ENCODE peak calls at places on chromosomes 3 and 15, in four cellular contexts. T, L, A and E are unnamed samples.

GRCh38 chr3:42652611-42653302 is 740 bp upstream of the ZBTB47 start:
- DNase-seq in T (peak), L (peak), A (peak), E (peak)

GRCh38 chr3:164845739-164846138 is 232.6 kb downstream of the SI start:
- DNase-seq in T (no peak), L (no peak), A (no peak), E (no peak)

GRCh38 chr15:99085413-99086326 is 19.2 kb upstream of the SYNM start:
- DNase-seq in T (no peak), L (no peak), A (peak), E (no peak)

GRCh38 chr3:194928831-194929594 is 243.3 kb downstream of the FAM43A start:
- DNase-seq in T (no peak), L (no peak), A (no peak), E (peak)

GRCh38 chr15:78329625-78330024 is 10.5 kb upstream of the CRABP1 start:
- DNase-seq in T (no peak), L (no peak), A (no peak), E (no peak)

GRCh38 chr3:163056874-163057497 is 1560.4 kb downstream of the OTOL1 start:
- DNase-seq in T (peak), L (peak), A (peak), E (peak)

GRCh38 chr15:58066042-58066867 is 744 bp upstream of the ALDH1A2 start:
- DNase-seq in T (peak), L (no peak), A (peak), E (peak)

GRCh38 chr15:92880796-92881569 is 19.1 kb upstream of the CHD2 start:
- DNase-seq in T (no peak), L (no peak), A (no peak), E (no peak)

GRCh38 chr3:62679988-62680387 is 195.2 kb downstream of the CADPS start:
- DNase-seq in T (no peak), L (no peak), A (no peak), E (no peak)

GRCh38 chr3:173876476-173876875 is 478.9 kb downstream of the NLGN1 start:
- DNase-seq in T (no peak), L (no peak), A (no peak), E (peak)

GRCh38 chr3:34238407-34238806 is 440.0 kb downstream of the PDCD6IP start:
- DNase-seq in T (no peak), L (no peak), A (no peak), E (no peak)

GRCh38 chr15:70525551-70525950 is 237.8 kb downstream of the UACA start:
- DNase-seq in T (no peak), L (no peak), A (no peak), E (no peak)

GRCh38 chr3:132229641-132230040 is 87.6 kb upstream of the ACP3 start:
- DNase-seq in T (no peak), L (no peak), A (no peak), E (no peak)

GRCh38 chr15:68612979-68613740 is 34.4 kb downstream of the CORO2B start:
- DNase-seq in T (no peak), L (no peak), A (no peak), E (no peak)

GRCh38 chr3:72625616-72626337 is 222.5 kb downstream of the SHQ1 start:
- DNase-seq in T (no peak), L (no peak), A (no peak), E (no peak)

GRCh38 chr3:18740631-18741583 is 315.8 kb upstream of the SATB1 start:
- DNase-seq in T (no peak), L (no peak), A (no peak), E (no peak)

GRCh38 chr3:47961815-47962606 is 54.2 kb downstream of the MAP4 start:
- DNase-seq in T (no peak), L (no peak), A (no peak), E (no peak)

GRCh38 chr3:59696783-59697182 is 647.0 kb upstream of the CFAP20DC start:
- DNase-seq in T (no peak), L (no peak), A (no peak), E (no peak)

GRCh38 chr15:88535100-88535499 is 11.4 kb downstream of the DET1 start:
- DNase-seq in T (no peak), L (no peak), A (no peak), E (no peak)

GRCh38 chr15:67506775-67507747 is 13.9 kb upstream of the C15orf61 start:
- DNase-seq in T (no peak), L (no peak), A (no peak), E (no peak)

GRCh38 chr3:48476426-48477053 is 27.4 kb downstream of the SHISA5 start:
- DNase-seq in T (no peak), L (no peak), A (no peak), E (no peak)

GRCh38 chr3:193589616-193590015 is 3.4 kb upstream of the OPA1 start:
- DNase-seq in T (no peak), L (no peak), A (no peak), E (no peak)

GRCh38 chr3:48142316-48142870 is 45.8 kb downstream of the CDC25A start:
- DNase-seq in T (peak), L (peak), A (no peak), E (no peak)

GRCh38 chr15:67108122-67108871 is 42.9 kb downstream of the SMAD3 start:
- DNase-seq in T (no peak), L (no peak), A (no peak), E (no peak)

GRCh38 chr3:63130625-63131024 is 147.5 kb upstream of the SYNPR start:
- DNase-seq in T (no peak), L (no peak), A (no peak), E (no peak)

GRCh38 chr3:37703633-37704032 is 158.0 kb upstream of the CTDSPL start:
- DNase-seq in T (no peak), L (no peak), A (no peak), E (no peak)

GRCh38 chr3:142577701-142578308 is 728 bp downstream of the ATR start:
- DNase-seq in T (no peak), L (no peak), A (no peak), E (no peak)

GRCh38 chr3:175392653-175393052 is 533.5 kb downstream of the NAALADL2 start:
- DNase-seq in T (no peak), L (no peak), A (no peak), E (no peak)

GRCh38 chr3:7788881-7789280 is 712.7 kb upstream of the LMCD1 start:
- DNase-seq in T (no peak), L (no peak), A (no peak), E (no peak)

GRCh38 chr3:173750095-173750494 is 352.6 kb downstream of the NLGN1 start:
- DNase-seq in T (no peak), L (no peak), A (no peak), E (no peak)

GRCh38 chr15:77599357-77599756 is 33.4 kb downstream of the LINGO1 start:
- DNase-seq in T (no peak), L (no peak), A (no peak), E (no peak)

GRCh38 chr15:91522609-91523332 is 330.7 kb upstream of the SLCO3A1 start:
- DNase-seq in T (no peak), L (no peak), A (no peak), E (no peak)

GRCh38 chr3:137647179-137647578 is 116.9 kb upstream of the SOX14 start:
- DNase-seq in T (no peak), L (no peak), A (no peak), E (no peak)

GRCh38 chr3:153311531-153311930 is 149.5 kb downstream of the RAP2B start:
- DNase-seq in T (no peak), L (no peak), A (no peak), E (no peak)

GRCh38 chr15:74958320-74958907 is 1.8 kb upstream of the RPP25 start:
- DNase-seq in T (peak), L (peak), A (peak), E (no peak)

GRCh38 chr3:149843502-149843901 is 30.5 kb downstream of the RNF13 start:
- DNase-seq in T (no peak), L (no peak), A (no peak), E (no peak)

GRCh38 chr15:55253580-55253979 is 36.0 kb downstream of the RAB27A start:
- DNase-seq in T (no peak), L (no peak), A (no peak), E (no peak)

GRCh38 chr15:74365619-74366445 is 1.6 kb downstream of the CYP11A1 start:
- DNase-seq in T (no peak), L (no peak), A (peak), E (no peak)

GRCh38 chr15:44550256-44550655 is 13.3 kb downstream of the EIF3J start:
- DNase-seq in T (no peak), L (no peak), A (no peak), E (no peak)

GRCh38 chr3:157445897-157446296 is 9.2 kb downstream of the PTX3 start:
- DNase-seq in T (no peak), L (no peak), A (no peak), E (no peak)

GRCh38 chr3:157444789-157445188 is 8.1 kb downstream of the PTX3 start:
- DNase-seq in T (no peak), L (no peak), A (no peak), E (no peak)

GRCh38 chr3:157441102-157441622 is 4.5 kb downstream of the PTX3 start:
- DNase-seq in T (no peak), L (no peak), A (no peak), E (no peak)

GRCh38 chr3:157442729-157443128 is 6.1 kb downstream of the PTX3 start:
- DNase-seq in T (no peak), L (no peak), A (no peak), E (no peak)

GRCh38 chr3:157443873-157444770 is 7.5 kb downstream of the PTX3 start:
- DNase-seq in T (no peak), L (no peak), A (no peak), E (no peak)
- TF ChIP-seq POLR2A in T (no peak), L (no peak), A (no peak), E (no peak)

GRCh38 chr15:80123034-80123433 is 29.8 kb upstream of the FAH start:
- DNase-seq in T (no peak), L (no peak), A (no peak), E (no peak)

GRCh38 chr15:80120636-80121035 is 32.2 kb upstream of the FAH start:
- DNase-seq in T (no peak), L (no peak), A (no peak), E (no peak)

GRCh38 chr15:80118956-80119355 is 33.8 kb upstream of the FAH start:
- DNase-seq in T (no peak), L (no peak), A (no peak), E (no peak)

DNA sequence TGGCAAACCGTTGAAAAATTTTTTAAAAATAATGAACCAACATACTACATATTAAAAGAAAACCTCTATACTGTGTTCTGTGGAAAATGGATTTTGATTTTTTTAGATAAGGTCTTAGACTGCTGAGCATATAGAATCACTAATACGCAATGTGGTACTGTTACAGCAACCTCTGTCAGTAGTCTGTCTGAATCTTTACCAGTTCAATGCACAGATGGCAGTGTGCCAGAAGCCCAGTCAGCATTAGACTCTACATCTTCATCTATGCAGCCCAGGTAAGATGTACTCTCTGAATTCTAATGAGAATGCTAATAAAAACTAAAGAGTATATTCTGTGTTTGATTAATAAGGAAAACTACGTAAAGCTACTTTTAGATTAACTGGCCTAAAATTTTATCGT is 31.3 kb upstream of the FAH start:
- DNase-seq in T (no peak), L (no peak), A (no peak), E (no peak)
- TF ChIP-seq POLR2A in T (no peak), L (no peak), A (no peak), E (no peak)

GRCh38 chr15:82046668-82047492 is 1.1 kb upstream of the MEX3B start:
- DNase-seq in T (peak), L (peak), A (peak), E (peak)
- TF ChIP-seq POLR2A in T (no peak), L (no peak), A (no peak), E (no peak)

DNA sequence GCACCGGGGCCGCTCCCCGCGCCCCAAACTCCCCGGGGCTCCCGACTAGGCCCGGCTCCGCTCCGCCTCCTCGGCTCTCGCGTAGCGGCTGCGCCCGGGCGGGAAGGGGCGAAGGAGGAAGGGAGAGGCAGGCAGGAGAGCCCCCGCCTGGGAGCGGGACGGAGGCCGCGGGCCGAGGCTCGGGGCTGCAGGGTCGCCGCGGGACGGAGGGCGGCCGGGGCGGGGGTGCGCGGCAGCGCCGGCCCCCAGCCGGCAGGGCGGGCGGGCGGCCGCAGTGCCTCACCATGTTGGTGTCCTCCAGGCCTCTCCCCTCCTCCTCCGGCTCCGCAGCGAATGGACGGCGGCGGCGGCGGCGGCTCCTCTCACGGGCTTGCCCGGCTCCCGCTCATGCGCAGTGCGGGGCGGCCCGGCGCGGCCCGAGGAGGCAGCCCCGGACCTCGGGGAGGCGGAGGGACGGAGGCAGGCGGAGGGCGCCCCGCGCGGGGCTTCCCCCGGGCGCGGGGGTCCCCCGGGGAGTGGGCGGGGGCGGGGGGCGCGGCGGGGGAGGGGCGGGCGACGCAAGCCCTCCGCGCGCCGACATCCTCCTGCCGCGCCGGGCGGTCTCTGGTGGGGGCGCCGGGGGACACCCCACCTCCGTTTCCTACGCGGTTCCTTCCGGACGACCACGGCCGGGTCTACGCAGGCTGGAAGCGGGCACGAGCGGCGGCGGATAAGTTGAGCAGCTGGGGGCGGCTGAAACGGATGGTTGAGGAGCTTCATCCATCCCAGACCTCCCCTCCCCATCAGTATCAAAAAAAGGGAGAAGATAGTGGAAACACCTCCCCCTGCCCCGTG is at the start of gene DCUN1D1:
- DNase-seq in T (peak), L (peak), A (peak), E (peak)
- TF ChIP-seq POLR2A in T (no peak), L (no peak), A (peak), E (peak)

GRCh38 chr3:45507820-45508317 is 86.7 kb upstream of the LIMD1 start:
- DNase-seq in T (no peak), L (no peak), A (no peak), E (no peak)
- TF ChIP-seq POLR2A in T (no peak), L (no peak), A (no peak), E (no peak)

GRCh38 chr15:64386291-64386690 is 1.3 kb upstream of the TRIP4 start:
- DNase-seq in T (no peak), L (no peak), A (no peak), E (no peak)

GRCh38 chr15:64383760-64384159 is 2.5 kb upstream of the PCLAF start:
- DNase-seq in T (no peak), L (no peak), A (no peak), E (no peak)

DNA sequence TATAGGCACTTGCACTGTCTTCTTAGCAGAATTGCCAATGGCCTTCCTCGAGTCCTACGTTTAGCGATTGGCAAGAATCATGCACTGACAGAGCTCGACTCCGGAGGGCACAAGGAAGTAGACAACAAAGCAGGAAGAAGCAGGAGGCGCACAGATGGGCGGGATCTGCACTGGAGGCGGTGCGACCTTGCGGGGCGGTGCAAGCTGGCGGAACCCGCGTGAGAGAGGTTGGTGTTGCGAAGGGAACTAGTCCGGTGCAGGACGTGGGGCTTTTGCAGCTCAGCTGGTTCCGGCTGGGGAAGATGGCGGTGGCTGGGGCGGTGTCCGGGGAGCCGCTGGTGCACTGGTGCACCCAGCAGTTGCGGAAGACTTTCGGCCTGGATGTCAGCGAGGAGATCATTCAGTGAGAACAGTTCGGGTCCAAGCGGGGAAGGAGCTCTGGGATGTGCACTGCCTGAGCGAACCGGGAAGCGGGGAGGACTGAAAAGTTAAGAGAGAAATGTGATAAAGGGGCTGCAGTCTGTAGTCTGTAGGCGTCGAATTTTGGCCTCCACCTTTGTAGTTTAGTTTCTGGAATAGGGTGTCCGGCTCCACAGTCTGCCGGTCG is at the start of gene TRIP4:
- DNase-seq in T (peak), L (peak), A (peak), E (peak)
- TF ChIP-seq POLR2A in T (no peak), L (no peak), A (no peak), E (peak)

GRCh38 chr3:178901204-178901603 is 170.4 kb downstream of the ZMAT3 start:
- DNase-seq in T (no peak), L (no peak), A (no peak), E (no peak)
- TF ChIP-seq POLR2A in T (no peak), L (no peak), A (no peak), E (no peak)